ENCODE peak calls at places on chromosomes 5 and 9, in eight cellular contexts. One of them, this sample, is unnamed.

GRCh38 chr9:72665421-72665820 is 144.0 kb downstream of the TMC1 start:
- DNase-seq in fibroblast of lung: no peak
- DNase-seq in PC-3: peak
- DNase-seq in endothelial cell of umbilical vein: no peak
- DNase-seq in Peyer's patch: no peak
- DNase-seq in cardiac fibroblast: peak
- DNase-seq in A673: no peak
- DNase-seq in cardiac muscle cell: no peak
- DNase-seq in this sample: peak

GRCh38 chr9:135245482-135246247 is 158.2 kb downstream of the OLFM1 start:
- DNase-seq in fibroblast of lung: no peak
- DNase-seq in PC-3: no peak
- DNase-seq in endothelial cell of umbilical vein: no peak
- DNase-seq in Peyer's patch: no peak
- DNase-seq in cardiac fibroblast: no peak
- DNase-seq in A673: no peak
- DNase-seq in cardiac muscle cell: no peak
- DNase-seq in this sample: no peak

GRCh38 chr9:98427491-98427890 is 172.0 kb upstream of the TBC1D2 start:
- DNase-seq in fibroblast of lung: peak
- DNase-seq in PC-3: no peak
- DNase-seq in endothelial cell of umbilical vein: no peak
- DNase-seq in Peyer's patch: no peak
- DNase-seq in cardiac fibroblast: no peak
- DNase-seq in A673: no peak
- DNase-seq in cardiac muscle cell: no peak
- DNase-seq in this sample: no peak

GRCh38 chr5:45057564-45057963 is 248.8 kb downstream of the MRPS30 start:
- DNase-seq in fibroblast of lung: no peak
- DNase-seq in PC-3: no peak
- DNase-seq in endothelial cell of umbilical vein: no peak
- DNase-seq in Peyer's patch: no peak
- DNase-seq in cardiac fibroblast: no peak
- DNase-seq in A673: no peak
- DNase-seq in cardiac muscle cell: no peak
- DNase-seq in this sample: no peak

GRCh38 chr5:88251048-88251711 is 17.5 kb downstream of the TMEM161B start:
- DNase-seq in fibroblast of lung: peak
- DNase-seq in PC-3: no peak
- DNase-seq in endothelial cell of umbilical vein: no peak
- DNase-seq in Peyer's patch: no peak
- DNase-seq in cardiac fibroblast: peak
- DNase-seq in A673: no peak
- DNase-seq in cardiac muscle cell: no peak
- DNase-seq in this sample: peak

GRCh38 chr9:12818431-12819000 is 43.7 kb downstream of the LURAP1L start:
- DNase-seq in fibroblast of lung: peak
- DNase-seq in PC-3: peak
- DNase-seq in endothelial cell of umbilical vein: no peak
- DNase-seq in Peyer's patch: peak
- DNase-seq in cardiac fibroblast: peak
- DNase-seq in A673: no peak
- DNase-seq in cardiac muscle cell: no peak
- DNase-seq in this sample: no peak

GRCh38 chr5:5572010-5572982 is 149.8 kb downstream of the ICE1 start:
- DNase-seq in fibroblast of lung: no peak
- DNase-seq in PC-3: no peak
- DNase-seq in endothelial cell of umbilical vein: no peak
- DNase-seq in Peyer's patch: no peak
- DNase-seq in cardiac fibroblast: no peak
- DNase-seq in A673: peak
- DNase-seq in cardiac muscle cell: no peak
- DNase-seq in this sample: no peak

GRCh38 chr5:78799254-78800017 is 150.9 kb upstream of the LHFPL2 start:
- DNase-seq in fibroblast of lung: peak
- DNase-seq in PC-3: peak
- DNase-seq in endothelial cell of umbilical vein: no peak
- DNase-seq in Peyer's patch: no peak
- DNase-seq in cardiac fibroblast: peak
- DNase-seq in A673: no peak
- DNase-seq in cardiac muscle cell: no peak
- DNase-seq in this sample: no peak

GRCh38 chr9:13033959-13034695 is 245.4 kb downstream of the MPDZ start:
- DNase-seq in fibroblast of lung: peak
- DNase-seq in PC-3: peak
- DNase-seq in endothelial cell of umbilical vein: peak
- DNase-seq in Peyer's patch: peak
- DNase-seq in cardiac fibroblast: peak
- DNase-seq in A673: peak
- DNase-seq in cardiac muscle cell: peak
- DNase-seq in this sample: peak

GRCh38 chr5:172887735-172888134 is 53.7 kb downstream of the ERGIC1 start:
- DNase-seq in fibroblast of lung: peak
- DNase-seq in PC-3: no peak
- DNase-seq in endothelial cell of umbilical vein: peak
- DNase-seq in Peyer's patch: no peak
- DNase-seq in cardiac fibroblast: peak
- DNase-seq in A673: no peak
- DNase-seq in cardiac muscle cell: no peak
- DNase-seq in this sample: no peak

GRCh38 chr9:131818089-131818488 is 78.2 kb upstream of the RAPGEF1 start:
- DNase-seq in fibroblast of lung: no peak
- DNase-seq in PC-3: no peak
- DNase-seq in endothelial cell of umbilical vein: no peak
- DNase-seq in Peyer's patch: no peak
- DNase-seq in cardiac fibroblast: no peak
- DNase-seq in A673: no peak
- DNase-seq in cardiac muscle cell: no peak
- DNase-seq in this sample: no peak

GRCh38 chr5:443239-444151 is 519 bp downstream of the EXOC3 start:
- DNase-seq in fibroblast of lung: no peak
- DNase-seq in PC-3: no peak
- DNase-seq in endothelial cell of umbilical vein: peak
- DNase-seq in Peyer's patch: no peak
- DNase-seq in cardiac fibroblast: no peak
- DNase-seq in A673: peak
- DNase-seq in cardiac muscle cell: no peak
- DNase-seq in this sample: no peak

GRCh38 chr5:43425965-43426364 is 13.8 kb upstream of the CCL28 start:
- DNase-seq in fibroblast of lung: peak
- DNase-seq in PC-3: peak
- DNase-seq in endothelial cell of umbilical vein: no peak
- DNase-seq in Peyer's patch: no peak
- DNase-seq in cardiac fibroblast: peak
- DNase-seq in A673: no peak
- DNase-seq in cardiac muscle cell: no peak
- DNase-seq in this sample: peak

GRCh38 chr5:73887688-73888087 is 261.7 kb downstream of the ARHGEF28 start:
- DNase-seq in fibroblast of lung: no peak
- DNase-seq in PC-3: no peak
- DNase-seq in endothelial cell of umbilical vein: no peak
- DNase-seq in Peyer's patch: no peak
- DNase-seq in cardiac fibroblast: no peak
- DNase-seq in A673: no peak
- DNase-seq in cardiac muscle cell: no peak
- DNase-seq in this sample: no peak

GRCh38 chr5:139788294-139788875 is 7.2 kb upstream of the PSD2 start:
- DNase-seq in fibroblast of lung: no peak
- DNase-seq in PC-3: no peak
- DNase-seq in endothelial cell of umbilical vein: no peak
- DNase-seq in Peyer's patch: no peak
- DNase-seq in cardiac fibroblast: no peak
- DNase-seq in A673: no peak
- DNase-seq in cardiac muscle cell: no peak
- DNase-seq in this sample: no peak

GRCh38 chr5:60507687-60508086 is 192.3 kb downstream of the DEPDC1B start:
- DNase-seq in fibroblast of lung: peak
- DNase-seq in PC-3: no peak
- DNase-seq in endothelial cell of umbilical vein: no peak
- DNase-seq in Peyer's patch: no peak
- DNase-seq in cardiac fibroblast: no peak
- DNase-seq in A673: no peak
- DNase-seq in cardiac muscle cell: no peak
- DNase-seq in this sample: no peak

GRCh38 chr9:70588999-70589398 is 174.5 kb upstream of the KLF9 start:
- DNase-seq in fibroblast of lung: no peak
- DNase-seq in PC-3: no peak
- DNase-seq in endothelial cell of umbilical vein: peak
- DNase-seq in Peyer's patch: no peak
- DNase-seq in cardiac fibroblast: peak
- DNase-seq in A673: no peak
- DNase-seq in cardiac muscle cell: no peak
- DNase-seq in this sample: no peak

GRCh38 chr5:169808118-169808581 is 171.1 kb downstream of the DOCK2 start:
- DNase-seq in fibroblast of lung: no peak
- DNase-seq in PC-3: no peak
- DNase-seq in endothelial cell of umbilical vein: no peak
- DNase-seq in Peyer's patch: no peak
- DNase-seq in cardiac fibroblast: no peak
- DNase-seq in A673: peak
- DNase-seq in cardiac muscle cell: no peak
- DNase-seq in this sample: no peak

GRCh38 chr5:124783794-124784193 is 37.4 kb upstream of the ZNF608 start:
- DNase-seq in fibroblast of lung: peak
- DNase-seq in PC-3: peak
- DNase-seq in endothelial cell of umbilical vein: no peak
- DNase-seq in Peyer's patch: no peak
- DNase-seq in cardiac fibroblast: peak
- DNase-seq in A673: no peak
- DNase-seq in cardiac muscle cell: no peak
- DNase-seq in this sample: no peak

GRCh38 chr5:42648036-42648435 is 108.6 kb upstream of the CCDC152 start:
- DNase-seq in fibroblast of lung: peak
- DNase-seq in PC-3: no peak
- DNase-seq in endothelial cell of umbilical vein: no peak
- DNase-seq in Peyer's patch: no peak
- DNase-seq in cardiac fibroblast: no peak
- DNase-seq in A673: no peak
- DNase-seq in cardiac muscle cell: no peak
- DNase-seq in this sample: no peak

GRCh38 chr9:129432255-129432654 is 188.6 kb downstream of the C9orf50 start:
- DNase-seq in fibroblast of lung: no peak
- DNase-seq in PC-3: no peak
- DNase-seq in endothelial cell of umbilical vein: no peak
- DNase-seq in Peyer's patch: no peak
- DNase-seq in cardiac fibroblast: no peak
- DNase-seq in A673: no peak
- DNase-seq in cardiac muscle cell: no peak
- DNase-seq in this sample: no peak

GRCh38 chr5:60779431-60779830 is 64.6 kb downstream of the ELOVL7 start:
- DNase-seq in fibroblast of lung: no peak
- DNase-seq in PC-3: peak
- DNase-seq in endothelial cell of umbilical vein: no peak
- DNase-seq in Peyer's patch: no peak
- DNase-seq in cardiac fibroblast: peak
- DNase-seq in A673: peak
- DNase-seq in cardiac muscle cell: no peak
- DNase-seq in this sample: no peak

GRCh38 chr9:3507395-3508077 is 18.3 kb downstream of the RFX3 start:
- DNase-seq in fibroblast of lung: no peak
- DNase-seq in PC-3: no peak
- DNase-seq in endothelial cell of umbilical vein: no peak
- DNase-seq in Peyer's patch: no peak
- DNase-seq in cardiac fibroblast: no peak
- DNase-seq in A673: no peak
- DNase-seq in cardiac muscle cell: no peak
- DNase-seq in this sample: peak
- H3K4me3 ChIP-seq in fibroblast of lung: no peak
- H3K4me3 ChIP-seq in PC-3: no peak
- H3K4me3 ChIP-seq in endothelial cell of umbilical vein: no peak
- H3K4me3 ChIP-seq in Peyer's patch: no peak
- H3K4me3 ChIP-seq in cardiac fibroblast: no peak
- H3K4me3 ChIP-seq in A673: no peak
- H3K4me3 ChIP-seq in cardiac muscle cell: no peak
- H3K4me3 ChIP-seq in this sample: no peak

DNA sequence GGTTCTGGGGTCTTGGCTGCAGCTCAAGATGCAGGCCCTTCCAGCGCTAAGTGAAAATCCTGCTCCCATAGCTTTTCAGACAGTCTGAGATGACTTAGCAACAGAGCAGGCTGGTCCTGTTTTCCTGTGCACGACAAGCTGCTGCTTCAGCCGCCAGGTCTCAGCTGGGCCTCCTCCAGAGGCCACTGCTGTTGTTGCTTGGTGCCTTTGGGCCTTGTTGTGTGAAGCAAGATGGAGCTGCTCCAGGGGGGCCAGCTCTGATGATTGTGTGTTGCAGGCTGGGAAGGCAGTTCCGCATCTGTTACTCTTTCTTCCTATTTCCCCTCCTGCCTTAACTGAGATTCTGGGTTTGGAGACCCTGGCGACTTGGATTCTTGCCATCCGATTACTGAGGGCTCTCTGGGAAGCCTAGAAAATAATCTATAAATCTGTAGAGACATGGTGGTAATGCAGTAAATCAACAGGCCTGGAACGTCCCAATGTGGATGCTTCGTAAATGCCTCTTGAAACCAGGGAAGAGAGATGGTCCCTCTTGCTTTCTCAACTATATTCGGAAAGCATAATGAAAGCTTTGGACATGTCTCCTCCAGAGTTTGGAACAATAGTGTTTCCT is 3.2 kb downstream of the MAP1B start:
- DNase-seq in fibroblast of lung: no peak
- DNase-seq in PC-3: no peak
- DNase-seq in endothelial cell of umbilical vein: no peak
- DNase-seq in Peyer's patch: no peak
- DNase-seq in cardiac fibroblast: peak
- DNase-seq in A673: no peak
- DNase-seq in cardiac muscle cell: no peak
- DNase-seq in this sample: no peak
- H3K4me3 ChIP-seq in fibroblast of lung: no peak
- H3K4me3 ChIP-seq in PC-3: no peak
- H3K4me3 ChIP-seq in endothelial cell of umbilical vein: peak
- H3K4me3 ChIP-seq in Peyer's patch: no peak
- H3K4me3 ChIP-seq in cardiac fibroblast: peak
- H3K4me3 ChIP-seq in A673: peak
- H3K4me3 ChIP-seq in cardiac muscle cell: no peak
- H3K4me3 ChIP-seq in this sample: no peak

GRCh38 chr9:738209-738915 is 103.1 kb upstream of the DMRT1 start:
- DNase-seq in fibroblast of lung: peak
- DNase-seq in PC-3: peak
- DNase-seq in endothelial cell of umbilical vein: no peak
- DNase-seq in Peyer's patch: no peak
- DNase-seq in cardiac fibroblast: peak
- DNase-seq in A673: no peak
- DNase-seq in cardiac muscle cell: peak
- DNase-seq in this sample: peak
- H3K4me3 ChIP-seq in fibroblast of lung: no peak
- H3K4me3 ChIP-seq in PC-3: peak
- H3K4me3 ChIP-seq in endothelial cell of umbilical vein: no peak
- H3K4me3 ChIP-seq in Peyer's patch: no peak
- H3K4me3 ChIP-seq in cardiac fibroblast: no peak
- H3K4me3 ChIP-seq in A673: no peak
- H3K4me3 ChIP-seq in cardiac muscle cell: no peak
- H3K4me3 ChIP-seq in this sample: no peak

DNA sequence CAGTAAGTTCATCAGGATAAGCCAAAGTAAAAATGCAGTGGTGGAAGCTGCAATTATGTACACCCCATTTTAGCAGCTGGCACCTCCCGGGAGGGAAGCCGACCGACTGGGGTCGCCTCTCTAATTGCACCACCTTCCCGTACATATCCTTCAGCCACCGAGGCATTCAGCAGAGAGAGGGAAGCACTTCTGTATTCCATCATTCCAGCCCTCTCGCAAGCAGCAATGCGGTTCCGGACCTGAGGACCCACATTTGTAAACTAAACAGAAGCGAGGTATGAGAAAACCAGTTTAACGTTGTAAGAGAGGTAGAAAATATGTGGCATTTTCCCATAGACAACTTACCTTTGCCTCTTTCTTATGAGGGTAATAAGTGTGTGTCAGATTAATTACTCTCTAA is 123.7 kb upstream of the RETREG1 start:
- DNase-seq in fibroblast of lung: no peak
- DNase-seq in PC-3: no peak
- DNase-seq in endothelial cell of umbilical vein: no peak
- DNase-seq in Peyer's patch: no peak
- DNase-seq in cardiac fibroblast: no peak
- DNase-seq in A673: no peak
- DNase-seq in cardiac muscle cell: peak
- DNase-seq in this sample: no peak
- H3K4me3 ChIP-seq in fibroblast of lung: no peak
- H3K4me3 ChIP-seq in PC-3: no peak
- H3K4me3 ChIP-seq in endothelial cell of umbilical vein: no peak
- H3K4me3 ChIP-seq in Peyer's patch: no peak
- H3K4me3 ChIP-seq in cardiac fibroblast: no peak
- H3K4me3 ChIP-seq in A673: no peak
- H3K4me3 ChIP-seq in cardiac muscle cell: no peak
- H3K4me3 ChIP-seq in this sample: no peak

This sample was measured in mammary epithelial cell.